ENCODE peak calls at places on chromosomes 2 and 18, in ten cellular contexts. U, L, N, H, R, I, Q, A, B and F are unnamed samples.

GRCh38 chr18:31280502-31280901 is 37.5 kb upstream of the DSG1 start:
- DNase-seq in U (no peak), L (no peak), N (no peak), H (no peak), R (no peak), I (no peak), Q (no peak), A (no peak), B (no peak), F (no peak)

GRCh38 chr2:60413819-60414178 is 139.7 kb downstream of the BCL11A start:
- DNase-seq in U (no peak), L (no peak), N (no peak), H (no peak), R (no peak), I (no peak), Q (no peak), A (no peak), B (no peak), F (no peak)

GRCh38 chr2:235494716-235495372 is 1.0 kb downstream of the AGAP1 start:
- DNase-seq in U (peak), L (peak), N (peak), H (peak), R (peak), I (peak), Q (no peak), A (no peak), B (no peak), F (peak)

GRCh38 chr18:8277270-8277669 is 332.0 kb upstream of the RAB12 start:
- DNase-seq in U (no peak), L (no peak), N (no peak), H (no peak), R (peak), I (no peak), Q (no peak), A (no peak), B (no peak), F (no peak)

GRCh38 chr18:24009651-24010333 is 4.8 kb upstream of the TTC39C start:
- DNase-seq in U (no peak), L (no peak), N (no peak), H (no peak), R (no peak), I (no peak), Q (no peak), A (no peak), B (no peak), F (no peak)

GRCh38 chr2:127100261-127101047 is 6.5 kb downstream of the BIN1 start:
- DNase-seq in U (no peak), L (peak), N (peak), H (no peak), R (no peak), I (peak), Q (peak), A (no peak), B (no peak), F (no peak)

GRCh38 chr2:203164311-203164935 is 74.4 kb upstream of the CYP20A1 start:
- DNase-seq in U (no peak), L (no peak), N (no peak), H (peak), R (peak), I (no peak), Q (no peak), A (no peak), B (no peak), F (no peak)

GRCh38 chr2:48233005-48233404 is 296.9 kb upstream of the STON1 start:
- DNase-seq in U (no peak), L (no peak), N (no peak), H (no peak), R (no peak), I (no peak), Q (no peak), A (no peak), B (no peak), F (no peak)

GRCh38 chr2:237702439-237703397 is 75.3 kb downstream of the LRRFIP1 start:
- DNase-seq in U (peak), L (peak), N (no peak), H (peak), R (peak), I (peak), Q (no peak), A (no peak), B (peak), F (peak)

GRCh38 chr2:42446503-42447271 is 47.1 kb downstream of the KCNG3 start:
- DNase-seq in U (no peak), L (no peak), N (no peak), H (peak), R (no peak), I (no peak), Q (no peak), A (no peak), B (no peak), F (no peak)

GRCh38 chr2:166453995-166454595 is 40.0 kb downstream of the SCN7A start:
- DNase-seq in U (no peak), L (no peak), N (no peak), H (no peak), R (no peak), I (no peak), Q (no peak), A (no peak), B (no peak), F (no peak)

GRCh38 chr2:19632327-19633040 is 269.3 kb downstream of the TTC32 start:
- DNase-seq in U (peak), L (no peak), N (no peak), H (no peak), R (peak), I (no peak), Q (no peak), A (no peak), B (no peak), F (no peak)

GRCh38 chr18:59988098-59988706 is 88.4 kb downstream of the PMAIP1 start:
- DNase-seq in U (no peak), L (no peak), N (no peak), H (peak), R (peak), I (peak), Q (peak), A (no peak), B (no peak), F (peak)

GRCh38 chr2:119283873-119284331 is 60.3 kb downstream of the STEAP3 start:
- DNase-seq in U (peak), L (no peak), N (no peak), H (no peak), R (peak), I (no peak), Q (no peak), A (peak), B (no peak), F (no peak)

GRCh38 chr2:97697252-97698235 is 15.8 kb upstream of the ZAP70 start:
- DNase-seq in U (peak), L (peak), N (peak), H (peak), R (peak), I (peak), Q (peak), A (peak), B (peak), F (peak)

GRCh38 chr18:80176334-80177080 is 67.4 kb downstream of the ADNP2 start:
- DNase-seq in U (no peak), L (no peak), N (peak), H (no peak), R (peak), I (no peak), Q (no peak), A (no peak), B (no peak), F (no peak)

GRCh38 chr18:45415614-45416013 is 199.7 kb upstream of the SLC14A2 start:
- DNase-seq in U (no peak), L (no peak), N (no peak), H (no peak), R (no peak), I (no peak), Q (no peak), A (no peak), B (peak), F (no peak)

GRCh38 chr18:5424903-5425302 is 118.9 kb downstream of the EPB41L3 start:
- DNase-seq in U (no peak), L (no peak), N (no peak), H (no peak), R (peak), I (peak), Q (no peak), A (no peak), B (no peak), F (no peak)

GRCh38 chr2:234032301-234032856 is 18.1 kb upstream of the SPP2 start:
- DNase-seq in U (no peak), L (no peak), N (no peak), H (peak), R (peak), I (no peak), Q (no peak), A (no peak), B (no peak), F (no peak)

GRCh38 chr2:85269959-85270358 is 57.8 kb downstream of the TGOLN2 start:
- DNase-seq in U (no peak), L (no peak), N (no peak), H (no peak), R (no peak), I (peak), Q (no peak), A (no peak), B (no peak), F (no peak)

GRCh38 chr2:60965514-60965815 is 52.1 kb upstream of the PEX13 start:
- DNase-seq in U (no peak), L (no peak), N (no peak), H (no peak), R (no peak), I (no peak), Q (no peak), A (no peak), B (no peak), F (no peak)

GRCh38 chr2:9451231-9451630 is 23.1 kb upstream of the IAH1 start:
- DNase-seq in U (no peak), L (no peak), N (no peak), H (no peak), R (no peak), I (no peak), Q (no peak), A (no peak), B (no peak), F (no peak)

GRCh38 chr18:32252461-32252860 is 62.6 kb downstream of the MEP1B start:
- DNase-seq in U (no peak), L (no peak), N (no peak), H (no peak), R (no peak), I (peak), Q (no peak), A (no peak), B (no peak), F (no peak)

GRCh38 chr18:36392888-36393287 is 95.4 kb downstream of the FHOD3 start:
- DNase-seq in U (no peak), L (no peak), N (no peak), H (no peak), R (no peak), I (no peak), Q (no peak), A (no peak), B (no peak), F (no peak)

GRCh38 chr2:229282758-229283546 is 11.9 kb upstream of the PID1 start:
- DNase-seq in U (peak), L (no peak), N (no peak), H (no peak), R (peak), I (no peak), Q (no peak), A (no peak), B (no peak), F (peak)

GRCh38 chr2:207482630-207483029 is 47.1 kb upstream of the CREB1 start:
- DNase-seq in U (no peak), L (no peak), N (no peak), H (no peak), R (peak), I (no peak), Q (no peak), A (no peak), B (no peak), F (no peak)

GRCh38 chr18:65477450-65477849 is 273.4 kb upstream of the CDH7 start:
- DNase-seq in U (no peak), L (no peak), N (no peak), H (no peak), R (no peak), I (no peak), Q (no peak), A (no peak), B (no peak), F (no peak)

GRCh38 chr18:30387401-30387800 is 655.1 kb downstream of the DSC3 start:
- DNase-seq in U (no peak), L (no peak), N (no peak), H (no peak), R (no peak), I (peak), Q (no peak), A (no peak), B (no peak), F (no peak)

GRCh38 chr2:106197878-106198277 is 3.8 kb upstream of the UXS1 start:
- DNase-seq in U (peak), L (no peak), N (no peak), H (peak), R (peak), I (peak), Q (no peak), A (no peak), B (no peak), F (no peak)

GRCh38 chr2:233429175-233429897 is 75.0 kb downstream of the DGKD start:
- DNase-seq in U (no peak), L (no peak), N (no peak), H (no peak), R (no peak), I (no peak), Q (no peak), A (no peak), B (no peak), F (no peak)

GRCh38 chr2:170157025-170157684 is 20.8 kb upstream of the MYO3B start:
- DNase-seq in U (no peak), L (no peak), N (no peak), H (peak), R (peak), I (peak), Q (peak), A (no peak), B (no peak), F (no peak)

GRCh38 chr2:157432475-157433106 is 11.3 kb downstream of the CYTIP start:
- DNase-seq in U (no peak), L (no peak), N (no peak), H (no peak), R (no peak), I (no peak), Q (no peak), A (no peak), B (no peak), F (no peak)

GRCh38 chr2:199434555-199434954 is 23.2 kb downstream of the SATB2 start:
- DNase-seq in U (no peak), L (no peak), N (no peak), H (no peak), R (no peak), I (no peak), Q (no peak), A (no peak), B (no peak), F (no peak)

GRCh38 chr2:65639156-65639876 is 206.9 kb upstream of the SPRED2 start:
- DNase-seq in U (no peak), L (no peak), N (no peak), H (no peak), R (no peak), I (peak), Q (no peak), A (no peak), B (no peak), F (no peak)
- H3K27ac ChIP-seq in U (no peak), L (no peak), N (no peak), H (no peak), R (no peak), I (no peak), Q (no peak), A (no peak), B (no peak), F (no peak)

GRCh38 chr18:58572680-58573079 is 56.2 kb downstream of the ALPK2 start:
- DNase-seq in U (no peak), L (no peak), N (no peak), H (no peak), R (no peak), I (no peak), Q (no peak), A (no peak), B (no peak), F (no peak)
- H3K27ac ChIP-seq in U (no peak), L (no peak), N (no peak), H (peak), R (peak), I (no peak), Q (peak), A (no peak), B (no peak), F (no peak)

GRCh38 chr2:108536133-108536780 is 2.0 kb downstream of the LIMS1 start:
- DNase-seq in U (no peak), L (no peak), N (no peak), H (peak), R (peak), I (peak), Q (no peak), A (no peak), B (no peak), F (no peak)
- H3K27ac ChIP-seq in U (peak), L (no peak), N (no peak), H (peak), R (no peak), I (no peak), Q (peak), A (no peak), B (no peak), F (no peak)

DNA sequence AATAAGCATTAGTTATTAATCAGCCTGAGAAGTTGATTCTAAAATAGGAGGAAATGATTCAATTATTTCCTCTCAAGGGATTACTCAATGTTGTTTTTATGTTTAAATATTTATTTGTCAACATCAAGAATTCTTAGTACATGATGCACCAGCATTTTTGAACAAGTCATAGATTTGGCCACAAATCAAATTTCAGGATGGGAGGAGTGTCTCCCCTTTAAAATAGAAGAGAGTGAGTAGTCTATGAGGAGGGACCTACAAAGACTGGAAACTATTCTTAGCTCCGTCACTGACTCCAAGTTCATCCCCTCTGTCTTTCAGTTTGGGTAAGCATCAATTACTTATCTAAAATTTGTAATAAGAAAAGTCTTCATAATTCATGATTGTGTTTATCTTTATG is 18.6 kb upstream of the IL18R1 start:
- DNase-seq in U (no peak), L (no peak), N (no peak), H (no peak), R (peak), I (no peak), Q (no peak), A (no peak), B (no peak), F (no peak)
- H3K27ac ChIP-seq in U (no peak), L (no peak), N (no peak), H (no peak), R (no peak), I (no peak), Q (no peak), A (no peak), B (no peak), F (no peak)

GRCh38 chr2:54416166-54416798 is 39.8 kb upstream of the SPTBN1 start:
- DNase-seq in U (no peak), L (no peak), N (no peak), H (no peak), R (peak), I (no peak), Q (no peak), A (no peak), B (no peak), F (no peak)
- H3K27ac ChIP-seq in U (no peak), L (peak), N (no peak), H (no peak), R (no peak), I (no peak), Q (no peak), A (no peak), B (no peak), F (peak)

DNA sequence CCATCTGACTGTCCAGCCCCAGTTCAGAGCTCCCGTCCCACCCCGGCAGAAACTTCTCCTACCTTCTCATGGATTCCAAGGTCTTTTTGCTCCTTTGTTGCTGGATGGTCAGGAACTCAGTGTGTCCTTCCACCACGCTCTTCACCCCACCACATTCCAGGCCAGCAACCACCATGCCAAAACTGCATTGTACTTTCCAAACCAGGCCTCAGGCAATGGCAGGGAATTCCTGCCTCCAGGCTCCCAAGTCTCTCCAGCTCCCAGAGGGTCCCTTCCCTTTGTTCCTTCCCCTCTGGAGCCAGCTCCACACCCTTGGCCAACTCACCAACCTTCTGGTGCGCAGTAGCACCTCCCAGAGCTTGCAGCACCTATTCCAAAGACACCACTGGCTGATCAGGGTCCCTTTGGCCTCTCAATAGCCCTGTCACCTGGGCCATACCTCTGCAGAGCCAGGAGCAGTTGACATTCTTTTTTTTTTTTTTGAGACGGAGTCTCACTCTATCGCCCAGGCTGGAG is 8.1 kb downstream of the CHMP1B start:
- DNase-seq in U (no peak), L (no peak), N (no peak), H (no peak), R (no peak), I (peak), Q (no peak), A (no peak), B (no peak), F (no peak)
- H3K27ac ChIP-seq in U (no peak), L (no peak), N (no peak), H (peak), R (no peak), I (no peak), Q (peak), A (no peak), B (no peak), F (no peak)

DNA sequence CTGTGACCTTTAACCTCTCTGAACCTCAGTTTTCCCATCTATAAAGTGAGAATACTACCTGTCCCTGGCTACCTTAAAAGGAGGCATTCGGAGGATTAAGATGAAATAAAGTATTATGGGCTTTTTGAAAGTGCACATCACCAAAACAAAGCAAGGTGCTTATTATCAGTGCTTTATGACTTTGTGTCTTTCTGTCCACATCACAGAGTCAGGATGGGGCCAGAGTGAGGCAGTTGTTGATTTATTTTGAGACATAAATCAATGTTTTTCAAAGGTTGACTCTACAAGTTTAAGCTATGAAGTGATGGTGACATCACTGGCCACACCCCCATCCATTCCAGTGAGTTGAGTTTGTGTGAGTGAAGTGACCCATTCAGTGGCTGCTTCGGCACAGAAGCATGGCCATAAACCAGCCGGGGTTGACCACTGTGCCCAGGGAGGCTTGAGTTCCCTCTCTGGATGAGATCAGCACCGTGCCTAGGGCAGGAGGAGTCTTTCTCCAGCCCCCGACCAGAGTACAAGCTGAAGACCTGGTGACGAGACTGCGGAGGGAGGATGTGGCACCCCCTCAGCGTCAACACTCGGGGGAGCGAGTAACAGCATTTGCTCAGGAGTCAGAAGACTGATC is 89.0 kb upstream of the PPP1CB start:
- DNase-seq in U (peak), L (no peak), N (peak), H (no peak), R (peak), I (no peak), Q (no peak), A (no peak), B (no peak), F (peak)
- H3K27ac ChIP-seq in U (peak), L (peak), N (peak), H (no peak), R (peak), I (no peak), Q (peak), A (no peak), B (no peak), F (no peak)

DNA sequence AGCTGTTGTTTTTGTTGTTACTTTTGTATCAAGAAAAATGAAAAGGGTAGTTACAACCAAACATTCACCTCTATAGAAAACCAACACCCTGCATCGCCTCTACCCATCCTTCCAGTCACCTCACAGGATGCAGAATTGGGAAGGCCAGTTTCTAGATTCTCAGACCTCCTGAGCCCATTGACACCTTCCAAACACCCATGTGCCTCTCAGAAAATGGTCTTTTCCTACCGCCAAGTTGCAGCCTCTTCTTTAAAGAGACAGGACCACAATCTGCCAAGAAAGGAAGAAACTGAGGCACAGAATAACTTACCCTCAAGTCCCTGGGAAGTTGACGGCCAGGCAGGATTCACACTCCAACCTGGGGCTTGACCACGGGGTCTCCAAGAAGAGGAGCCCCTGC is 101.4 kb downstream of the TNS1 start:
- DNase-seq in U (no peak), L (no peak), N (no peak), H (no peak), R (no peak), I (no peak), Q (no peak), A (no peak), B (no peak), F (no peak)
- H3K27ac ChIP-seq in U (peak), L (peak), N (peak), H (no peak), R (peak), I (no peak), Q (peak), A (peak), B (no peak), F (peak)